ENCODE peak calls at places on chromosomes 3 and 15, in seven cellular contexts. G is stimulated activated CD4-positive, alpha-beta T cell treated with anti-CD3 and anti-CD28 coated beads, Interleukin-1b, Interleukin-23, amount 100 ng/mL, for 1 hour; K is Ammon's horn; I is H9; A is GM18507; X is EL; C is cardiac fibroblast. N is an unnamed sample.

GRCh38 chr3:72482589-72483249 is 365.5 kb downstream of the SHQ1 start:
- DNase-seq in X (peak), K (no peak), C (peak), I (no peak), G (peak), A (peak), N (no peak)

GRCh38 chr15:71275098-71275497 is 159.8 kb downstream of the THSD4 start:
- DNase-seq in C (peak), G (no peak), I (no peak), X (peak), K (no peak), A (no peak), N (no peak)

GRCh38 chr3:24237971-24238767 is 256.5 kb downstream of the THRB start:
- DNase-seq in X (peak), G (no peak), I (peak), A (peak), K (peak), C (peak), N (peak)

GRCh38 chr3:46892285-46893145 is 15.0 kb downstream of the PTH1R start:
- DNase-seq in C (peak), G (no peak), A (no peak), I (peak), K (peak), X (peak), N (peak)

GRCh38 chr15:90002428-90002844 is 1.3 kb downstream of the ZNF710 start:
- DNase-seq in A (peak), X (peak), I (peak), C (peak), K (no peak), G (no peak), N (no peak)

GRCh38 chr3:171321241-171321640 is 139.0 kb downstream of the TNIK start:
- DNase-seq in I (no peak), C (no peak), X (no peak), A (no peak), G (no peak), K (no peak), N (no peak)

GRCh38 chr3:123335007-123335670 is 113.8 kb downstream of the ADCY5 start:
- DNase-seq in K (no peak), X (no peak), I (no peak), A (peak), C (no peak), G (no peak), N (no peak)

GRCh38 chr15:77858677-77859490 is 218.6 kb downstream of the TBC1D2B start:
- DNase-seq in G (no peak), X (no peak), C (no peak), I (peak), K (no peak), A (no peak), N (no peak)

GRCh38 chr3:32453346-32453745 is 49.3 kb downstream of the CMTM6 start:
- DNase-seq in C (peak), X (peak), A (no peak), I (no peak), G (no peak), K (no peak), N (no peak)

GRCh38 chr3:120420855-120421570 is 29.8 kb downstream of the FSTL1 start:
- DNase-seq in G (no peak), K (peak), I (no peak), X (peak), C (peak), A (no peak), N (no peak)

GRCh38 chr3:186406669-186407635 is 44.9 kb upstream of the DGKG start:
- DNase-seq in X (no peak), I (no peak), G (no peak), K (peak), C (no peak), A (no peak), N (peak)

GRCh38 chr3:35194666-35195065 is 444.7 kb upstream of the ARPP21 start:
- DNase-seq in I (no peak), K (no peak), C (no peak), A (no peak), X (no peak), G (no peak), N (no peak)

GRCh38 chr15:83248151-83248851 is 36.2 kb downstream of the BNC1 start:
- DNase-seq in A (no peak), I (peak), K (peak), X (peak), C (peak), G (no peak), N (peak)

GRCh38 chr3:59310736-59311135 is 260.9 kb upstream of the CFAP20DC start:
- DNase-seq in C (no peak), K (no peak), A (no peak), I (no peak), G (no peak), X (no peak), N (no peak)

GRCh38 chr3:52833202-52833601 is 1.6 kb downstream of the MUSTN1 start:
- DNase-seq in X (no peak), K (no peak), A (no peak), C (no peak), G (no peak), I (no peak), N (no peak)

GRCh38 chr3:116836286-116836685 is 126.7 kb downstream of the TUSC7 start:
- DNase-seq in C (peak), I (no peak), K (no peak), G (no peak), X (peak), A (no peak), N (no peak)

GRCh38 chr3:171561601-171562323 is 101.6 kb upstream of the TNIK start:
- DNase-seq in G (no peak), K (no peak), X (no peak), C (no peak), A (peak), I (no peak), N (no peak)

GRCh38 chr15:92463826-92464225 is 70.1 kb downstream of the ST8SIA2 start:
- DNase-seq in X (no peak), C (no peak), G (no peak), I (no peak), A (no peak), K (no peak), N (no peak)

GRCh38 chr3:149732234-149732633 is 20.1 kb downstream of the COMMD2 start:
- DNase-seq in X (no peak), K (no peak), I (no peak), C (no peak), A (no peak), G (no peak), N (no peak)

GRCh38 chr15:67120839-67121540 is 55.6 kb downstream of the SMAD3 start:
- DNase-seq in X (peak), G (peak), I (no peak), K (peak), C (peak), A (peak), N (no peak)

GRCh38 chr3:71168961-71169411 is 414.5 kb downstream of the FOXP1 start:
- DNase-seq in I (no peak), K (peak), C (peak), X (no peak), G (no peak), A (no peak), N (no peak)

GRCh38 chr3:154182975-154183374 is 61.8 kb downstream of the ARHGEF26 start:
- DNase-seq in I (no peak), C (no peak), G (no peak), X (no peak), A (no peak), K (no peak), N (no peak)

GRCh38 chr3:11057655-11058054 is 65.1 kb downstream of the SLC6A1 start:
- DNase-seq in C (no peak), A (no peak), K (no peak), G (no peak), I (no peak), X (no peak), N (no peak)

GRCh38 chr3:77041156-77041696 is 1.3 kb downstream of the ROBO2 start:
- DNase-seq in A (no peak), C (no peak), G (no peak), X (no peak), I (no peak), K (peak), N (peak)

GRCh38 chr3:46013316-46014094 is 13.8 kb downstream of the XCR1 start:
- DNase-seq in C (no peak), G (no peak), I (no peak), A (no peak), X (no peak), K (no peak), N (no peak)

GRCh38 chr15:51163843-51164242 is 69.1 kb upstream of the TNFAIP8L3 start:
- DNase-seq in K (no peak), I (peak), X (no peak), G (no peak), A (no peak), C (no peak), N (no peak)

GRCh38 chr3:134027631-134028030 is 2.1 kb downstream of the SLCO2A1 start:
- DNase-seq in I (no peak), X (no peak), C (no peak), K (no peak), A (no peak), G (no peak), N (no peak)

GRCh38 chr15:69854521-69855171 is 243.1 kb downstream of the TLE3 start:
- DNase-seq in I (no peak), C (peak), K (no peak), G (no peak), X (peak), A (no peak), N (no peak)

GRCh38 chr3:197356275-197356674 is 57.9 kb upstream of the DLG1 start:
- DNase-seq in C (no peak), X (no peak), I (no peak), K (peak), A (no peak), G (no peak), N (no peak)

GRCh38 chr15:82231233-82231632 is 31.3 kb downstream of the EFL1 start:
- DNase-seq in I (no peak), G (no peak), X (no peak), K (no peak), A (no peak), C (no peak), N (no peak)

GRCh38 chr3:196440696-196441095 is 8.5 kb upstream of the UBXN7 start:
- DNase-seq in I (no peak), X (peak), C (peak), A (no peak), K (peak), G (no peak), N (no peak)

GRCh38 chr15:85632014-85632413 is 162.7 kb downstream of the KLHL25 start:
- DNase-seq in C (no peak), K (no peak), I (no peak), X (no peak), A (no peak), G (no peak), N (no peak)

GRCh38 chr3:113514265-113514769 is 639 bp downstream of the SPICE1 start:
- DNase-seq in K (no peak), C (no peak), I (no peak), X (no peak), G (no peak), A (no peak), N (no peak)

GRCh38 chr15:89500397-89501270 is 4.3 kb upstream of the RHCG start:
- DNase-seq in C (no peak), K (no peak), X (no peak), G (no peak), I (peak), A (no peak), N (no peak)

GRCh38 chr3:192817053-192817452 is 89.7 kb upstream of the FGF12 start:
- DNase-seq in G (no peak), C (peak), A (no peak), X (peak), K (no peak), I (no peak), N (no peak)

N was measured in cerebellar cortex.